ENCODE peak calls at places on chromosomes 1 and 21, in six cellular contexts. Q is K562, F is A549, V is IMR-90, Y is GM12878, D is SK-N-SH. E is an unnamed sample.

GRCh38 chr1:100622037-100622436 is 84.1 kb downstream of the GPR88 start:
- DNase-seq in Q (no peak), F (peak), V (peak), Y (no peak), D (no peak), E (no peak)

GRCh38 chr1:66327582-66327981 is 206.4 kb upstream of the SGIP1 start:
- DNase-seq in Q (no peak), F (no peak), V (no peak), Y (no peak), D (no peak), E (no peak)

GRCh38 chr1:149986486-149987296 is 23.8 kb downstream of the OTUD7B start:
- DNase-seq in Q (no peak), F (no peak), V (peak), Y (no peak), D (no peak), E (no peak)

GRCh38 chr1:244352156-244352830 is 99.4 kb downstream of the ADSS2 start:
- DNase-seq in Q (no peak), F (no peak), V (no peak), Y (no peak), D (no peak), E (no peak)

GRCh38 chr1:118254001-118254400 is 69.0 kb upstream of the SPAG17 start:
- DNase-seq in Q (no peak), F (no peak), V (no peak), Y (no peak), D (no peak), E (no peak)

GRCh38 chr1:208437416-208437815 is 193.2 kb upstream of the PLXNA2 start:
- DNase-seq in Q (no peak), F (no peak), V (peak), Y (no peak), D (no peak), E (no peak)

GRCh38 chr1:206503591-206504362 is 3.6 kb upstream of the RASSF5 start:
- DNase-seq in Q (peak), F (peak), V (peak), Y (peak), D (no peak), E (peak)

GRCh38 chr1:20440785-20441200 is 45.2 kb downstream of the CAMK2N1 start:
- DNase-seq in Q (peak), F (peak), V (peak), Y (no peak), D (peak), E (peak)

GRCh38 chr1:31944205-31945089 is 6.3 kb upstream of the PTP4A2 start:
- DNase-seq in Q (peak), F (peak), V (peak), Y (peak), D (no peak), E (peak)

GRCh38 chr1:111571239-111571638 is 48.4 kb upstream of the RAP1A start:
- DNase-seq in Q (no peak), F (no peak), V (no peak), Y (no peak), D (no peak), E (no peak)

GRCh38 chr1:210259496-210259895 is 26.9 kb downstream of the SERTAD4 start:
- DNase-seq in Q (no peak), F (no peak), V (peak), Y (no peak), D (no peak), E (no peak)

GRCh38 chr1:223712184-223712855 is at the start of gene CAPN2:
- DNase-seq in Q (peak), F (peak), V (peak), Y (no peak), D (peak), E (no peak)

GRCh38 chr1:23563755-23564374 is 4.6 kb upstream of the ID3 start:
- DNase-seq in Q (no peak), F (peak), V (no peak), Y (no peak), D (no peak), E (peak)

DNA sequence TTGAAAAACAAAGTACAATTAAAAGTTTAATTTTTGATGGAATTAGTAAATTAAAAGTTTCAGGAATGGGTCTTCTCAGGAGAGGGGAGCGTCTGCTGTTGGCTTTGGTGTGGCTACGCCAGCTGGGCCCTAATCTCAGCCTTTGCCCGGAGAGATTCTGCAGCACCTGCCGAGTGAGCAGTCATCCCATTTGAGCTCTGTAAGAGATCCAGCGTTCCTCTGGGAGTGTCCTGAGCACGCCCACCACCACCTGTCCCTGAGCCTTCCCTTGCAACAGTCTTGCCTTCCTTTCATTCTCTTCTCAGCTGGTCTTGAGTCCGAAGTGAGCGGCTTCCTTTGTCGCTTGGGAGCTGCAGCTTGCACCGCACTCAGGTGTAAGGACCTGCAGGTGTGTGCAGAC is 263.1 kb downstream of the CAMTA1 start:
- DNase-seq in Q (no peak), F (no peak), V (no peak), Y (no peak), D (no peak), E (no peak)
- TF ChIP-seq SMC3 in Q (no peak), F (no peak), V (no peak), Y (no peak), D (no peak), E (no peak)

GRCh38 chr1:153685578-153686340 is 7.3 kb downstream of the NPR1 start:
- DNase-seq in Q (no peak), F (no peak), V (no peak), Y (no peak), D (peak), E (no peak)

GRCh38 chr1:153682730-153683129 is 4.2 kb downstream of the NPR1 start:
- DNase-seq in Q (no peak), F (no peak), V (no peak), Y (no peak), D (no peak), E (no peak)

GRCh38 chr1:153687346-153687745 is 8.9 kb downstream of the NPR1 start:
- DNase-seq in Q (no peak), F (no peak), V (no peak), Y (no peak), D (no peak), E (no peak)

GRCh38 chr1:153684892-153685291 is 6.4 kb downstream of the NPR1 start:
- DNase-seq in Q (no peak), F (no peak), V (no peak), Y (no peak), D (no peak), E (no peak)

DNA sequence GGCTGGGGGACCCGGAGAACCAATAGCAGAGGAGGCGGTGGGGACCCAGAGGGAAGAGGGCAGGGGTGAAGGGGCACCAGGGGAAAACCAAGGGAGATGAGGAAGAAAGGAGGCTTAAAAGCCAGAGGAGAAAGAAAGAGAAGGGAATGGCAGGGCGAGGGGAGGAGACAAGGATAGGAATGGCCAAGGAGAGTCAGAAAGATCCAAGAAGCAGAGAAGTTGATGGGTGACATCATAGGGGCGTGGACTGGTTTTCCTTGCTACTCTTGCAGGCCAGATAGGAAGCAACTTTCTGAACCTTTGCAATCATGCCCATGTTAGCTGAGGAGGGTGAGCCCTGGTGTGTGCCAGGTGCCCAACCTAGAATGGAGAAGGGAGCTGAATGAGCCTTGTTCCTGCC is 5.4 kb downstream of the NPR1 start:
- DNase-seq in Q (no peak), F (peak), V (peak), Y (no peak), D (no peak), E (no peak)
- TF ChIP-seq SMC3 in Q (no peak), F (no peak), V (no peak), Y (no peak), D (no peak), E (no peak)

GRCh38 chr1:55612988-55613387 is 397.8 kb upstream of the USP24 start:
- DNase-seq in Q (no peak), F (no peak), V (no peak), Y (no peak), D (no peak), E (no peak)

GRCh38 chr1:55605155-55605554 is 390.0 kb upstream of the USP24 start:
- DNase-seq in Q (no peak), F (no peak), V (no peak), Y (no peak), D (no peak), E (no peak)

GRCh38 chr1:55609630-55610029 is 394.5 kb upstream of the USP24 start:
- DNase-seq in Q (no peak), F (no peak), V (no peak), Y (no peak), D (no peak), E (no peak)

GRCh38 chr1:55611123-55611522 is 396.0 kb upstream of the USP24 start:
- DNase-seq in Q (no peak), F (no peak), V (no peak), Y (no peak), D (no peak), E (no peak)

DNA sequence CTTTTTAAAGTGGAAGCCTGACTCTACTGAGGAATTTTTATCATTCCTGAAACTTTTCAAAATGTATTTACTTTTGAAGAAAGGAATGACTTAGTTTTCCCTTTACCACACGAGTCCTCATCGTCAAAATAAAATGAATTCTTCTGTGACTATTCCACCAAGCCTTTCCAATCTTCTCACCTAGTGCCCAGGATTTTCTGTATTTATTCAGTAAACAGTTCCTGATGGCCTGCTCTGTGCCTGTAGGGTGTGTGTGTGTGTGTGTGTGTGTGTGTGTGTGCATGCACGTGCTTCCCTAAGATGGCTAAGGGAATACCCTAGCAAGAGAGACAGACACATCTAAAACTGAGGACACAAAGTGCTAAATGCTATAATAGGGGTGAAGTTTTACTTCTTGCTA is 395.0 kb upstream of the USP24 start:
- DNase-seq in Q (no peak), F (no peak), V (no peak), Y (no peak), D (no peak), E (no peak)
- TF ChIP-seq SMC3 in Q (no peak), F (no peak), V (no peak), Y (no peak), D (no peak), E (no peak)

GRCh38 chr1:92931691-92932090 is 29.6 kb downstream of the DIPK1A start:
- DNase-seq in Q (no peak), F (no peak), V (no peak), Y (no peak), D (no peak), E (no peak)

GRCh38 chr1:92936865-92937264 is 24.4 kb downstream of the DIPK1A start:
- DNase-seq in Q (no peak), F (no peak), V (no peak), Y (no peak), D (no peak), E (no peak)

GRCh38 chr1:92933459-92933858 is 27.8 kb downstream of the DIPK1A start:
- DNase-seq in Q (no peak), F (no peak), V (peak), Y (no peak), D (no peak), E (no peak)

GRCh38 chr1:92937731-92938130 is 23.5 kb downstream of the DIPK1A start:
- DNase-seq in Q (no peak), F (no peak), V (no peak), Y (no peak), D (no peak), E (no peak)

DNA sequence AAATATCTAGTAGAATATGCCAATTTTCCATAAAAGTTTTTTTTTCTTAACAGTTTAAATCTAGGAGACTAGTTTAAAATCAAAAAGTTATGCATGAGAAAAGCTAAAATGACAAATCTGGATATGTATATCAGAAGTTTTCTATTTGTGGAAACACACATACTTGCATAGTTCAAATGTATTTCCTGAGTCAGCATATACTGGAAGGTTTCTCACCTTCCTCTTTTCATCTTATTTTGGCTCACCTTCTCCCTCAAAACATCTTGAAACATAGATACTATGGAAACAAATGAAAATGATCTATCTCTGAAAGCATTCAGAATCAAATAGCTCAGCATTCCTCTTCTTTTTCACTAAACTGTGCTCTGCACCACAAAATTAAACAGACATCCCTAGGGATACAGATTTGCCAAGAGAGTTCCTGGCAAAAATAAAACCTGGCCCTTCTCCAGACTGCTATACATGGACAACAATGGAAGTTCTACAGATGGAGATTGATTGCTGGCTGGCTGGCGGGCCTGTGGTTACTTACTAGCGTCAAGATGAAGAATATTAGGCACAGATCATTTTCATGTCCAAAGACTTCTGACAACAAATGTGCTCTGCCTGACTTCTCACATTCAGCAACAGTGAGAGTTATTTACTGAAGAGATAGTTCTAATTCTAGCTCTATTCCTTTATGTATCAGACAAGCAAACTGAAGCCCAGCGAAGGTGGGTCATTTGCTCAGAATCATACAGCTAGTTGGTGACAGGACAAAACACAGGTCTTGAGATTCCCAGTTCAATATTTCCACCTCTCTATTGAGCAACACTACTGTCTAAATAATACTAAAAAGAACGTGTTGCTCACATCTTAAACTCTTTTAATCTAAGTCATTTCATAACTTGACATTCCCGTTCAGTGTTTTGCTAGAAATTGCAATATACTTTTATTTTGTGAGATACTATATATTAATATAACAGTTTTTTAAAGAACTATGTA is 26.6 kb downstream of the DIPK1A start:
- DNase-seq in Q (no peak), F (no peak), V (peak), Y (no peak), D (peak), E (no peak)
- TF ChIP-seq SMC3 in Q (no peak), F (no peak), V (no peak), Y (no peak), D (no peak), E (no peak)

DNA sequence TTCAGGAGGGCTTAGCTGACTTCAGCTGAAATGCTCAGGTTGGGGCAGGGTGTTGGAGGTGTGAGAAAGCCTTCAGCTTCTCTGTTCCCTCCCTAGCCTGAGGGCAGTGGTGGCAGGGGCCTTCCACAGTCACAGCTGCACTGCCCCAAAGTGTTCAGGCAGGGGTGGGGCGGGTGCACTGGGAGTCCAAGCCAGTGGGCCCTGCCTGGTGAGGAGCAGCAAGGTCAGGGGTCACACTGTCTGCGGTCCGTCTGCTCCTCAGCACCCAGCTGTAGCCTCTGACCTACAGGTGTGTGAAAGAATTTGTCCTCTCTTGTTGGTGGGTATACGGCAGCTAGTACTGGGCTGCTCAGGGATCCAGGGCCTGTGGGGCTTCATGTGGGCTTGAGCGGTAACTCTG is 490.4 kb upstream of the NCAM2 start:
- DNase-seq in Q (no peak), F (no peak), V (no peak), Y (no peak), D (no peak), E (no peak)
- TF ChIP-seq SMC3 in Q (no peak), F (no peak), V (no peak), Y (no peak), D (no peak), E (no peak)

E was measured in HepG2.